ENCODE peak calls at places on chromosomes 11 and 22, in seven cellular contexts. Y is AG04450, A is T-cell, Q is ascending aorta, T is frontal cortex, N is AG04449, P is neural crest cell. I is an unnamed sample.

GRCh38 chr11:117094776-117095175 is 3.5 kb downstream of the SIK3 start:
- DNase-seq in Y (no peak), A (no peak), Q (no peak), T (no peak), N (no peak), P (no peak), I (no peak)

GRCh38 chr22:29266564-29267461 is 968 bp downstream of the RHBDD3 start:
- DNase-seq in Y (no peak), A (no peak), Q (no peak), T (no peak), N (no peak), P (no peak), I (no peak)

GRCh38 chr22:23061471-23062280 is 8.6 kb upstream of the GNAZ start:
- DNase-seq in Y (no peak), A (no peak), Q (peak), T (no peak), N (no peak), P (no peak), I (no peak)

GRCh38 chr11:100732949-100733348 is 45.9 kb downstream of the ARHGAP42 start:
- DNase-seq in Y (no peak), A (no peak), Q (no peak), T (no peak), N (no peak), P (no peak), I (no peak)

GRCh38 chr11:117380676-117381075 is 53.0 kb downstream of the CEP164 start:
- DNase-seq in Y (no peak), A (no peak), Q (no peak), T (no peak), N (no peak), P (no peak), I (no peak)

GRCh38 chr11:44579172-44579804 is 13.8 kb downstream of the CD82 start:
- DNase-seq in Y (no peak), A (no peak), Q (no peak), T (no peak), N (no peak), P (no peak), I (no peak)

GRCh38 chr11:134008593-134008992 is 51.8 kb upstream of the IGSF9B start:
- DNase-seq in Y (no peak), A (no peak), Q (no peak), T (no peak), N (no peak), P (no peak), I (no peak)

GRCh38 chr22:49203091-49203862 is 624.4 kb downstream of the BRD1 start:
- DNase-seq in Y (no peak), A (no peak), Q (peak), T (no peak), N (no peak), P (no peak), I (no peak)

GRCh38 chr11:11980841-11981308 is 27.6 kb downstream of the DKK3 start:
- DNase-seq in Y (no peak), A (no peak), Q (peak), T (no peak), N (no peak), P (no peak), I (no peak)

GRCh38 chr11:63845911-63846310 is 7.0 kb downstream of the MARK2 start:
- DNase-seq in Y (no peak), A (no peak), Q (no peak), T (no peak), N (no peak), P (no peak), I (no peak)

GRCh38 chr11:74820763-74821162 is 72.1 kb downstream of the RNF169 start:
- DNase-seq in Y (peak), A (no peak), Q (no peak), T (no peak), N (peak), P (no peak), I (peak)

GRCh38 chr11:71080239-71081097 is 171.9 kb downstream of the SHANK2 start:
- DNase-seq in Y (peak), A (no peak), Q (no peak), T (peak), N (peak), P (peak), I (peak)

GRCh38 chr22:37020192-37020479 is 594 bp downstream of the MPST start:
- DNase-seq in Y (no peak), A (no peak), Q (no peak), T (no peak), N (no peak), P (no peak), I (no peak)

GRCh38 chr11:89477175-89477574 is 14.0 kb downstream of the NOX4 start:
- DNase-seq in Y (no peak), A (no peak), Q (no peak), T (no peak), N (no peak), P (no peak), I (no peak)

I was measured in non-pigmented ciliary epithelial cell.